ENCODE peak calls at places on chromosomes 2 and 18, in five cellular contexts. One of them, this sample, is unnamed.

GRCh38 chr18:42706618-42707017 is 408.9 kb downstream of the RIT2 start:
- DNase-seq in tibial artery: no peak
- DNase-seq in retinal pigment epithelial cell: no peak
- DNase-seq in GM06990: no peak
- DNase-seq in adrenal gland: peak
- DNase-seq in this sample: no peak

GRCh38 chr18:37270046-37270665 is 295.4 kb downstream of the CELF4 start:
- DNase-seq in retinal pigment epithelial cell: no peak
- DNase-seq in GM06990: no peak
- DNase-seq in adrenal gland: peak
- DNase-seq in tibial artery: no peak
- DNase-seq in this sample: no peak

GRCh38 chr2:86470890-86471289 is 29.7 kb downstream of the KDM3A start:
- DNase-seq in tibial artery: no peak
- DNase-seq in adrenal gland: no peak
- DNase-seq in retinal pigment epithelial cell: no peak
- DNase-seq in GM06990: no peak
- DNase-seq in this sample: no peak

GRCh38 chr2:212311807-212312404 is 226.7 kb downstream of the ERBB4 start:
- DNase-seq in adrenal gland: no peak
- DNase-seq in retinal pigment epithelial cell: no peak
- DNase-seq in tibial artery: no peak
- DNase-seq in GM06990: no peak
- DNase-seq in this sample: no peak

GRCh38 chr2:134669731-134670669 is 48.8 kb downstream of the TMEM163 start:
- DNase-seq in retinal pigment epithelial cell: no peak
- DNase-seq in GM06990: no peak
- DNase-seq in tibial artery: no peak
- DNase-seq in adrenal gland: peak
- DNase-seq in this sample: peak

GRCh38 chr2:214014551-214015230 is 396.2 kb upstream of the VWC2L start:
- DNase-seq in adrenal gland: no peak
- DNase-seq in tibial artery: no peak
- DNase-seq in GM06990: no peak
- DNase-seq in retinal pigment epithelial cell: peak
- DNase-seq in this sample: no peak

GRCh38 chr2:157420771-157421323 is 23.0 kb downstream of the CYTIP start:
- DNase-seq in tibial artery: no peak
- DNase-seq in retinal pigment epithelial cell: no peak
- DNase-seq in GM06990: no peak
- DNase-seq in adrenal gland: no peak
- DNase-seq in this sample: peak

GRCh38 chr2:197356136-197356535 is 45.6 kb upstream of the ANKRD44 start:
- DNase-seq in GM06990: no peak
- DNase-seq in adrenal gland: no peak
- DNase-seq in retinal pigment epithelial cell: no peak
- DNase-seq in tibial artery: no peak
- DNase-seq in this sample: no peak

GRCh38 chr2:127086800-127087737 is 19.9 kb downstream of the BIN1 start:
- DNase-seq in GM06990: peak
- DNase-seq in adrenal gland: peak
- DNase-seq in retinal pigment epithelial cell: no peak
- DNase-seq in tibial artery: peak
- DNase-seq in this sample: no peak

GRCh38 chr2:201308914-201309313 is 48.2 kb downstream of the FLACC1 start:
- DNase-seq in retinal pigment epithelial cell: no peak
- DNase-seq in GM06990: no peak
- DNase-seq in tibial artery: no peak
- DNase-seq in adrenal gland: no peak
- DNase-seq in this sample: no peak

GRCh38 chr2:45778720-45779171 is 127.3 kb downstream of the PRKCE start:
- DNase-seq in GM06990: no peak
- DNase-seq in tibial artery: no peak
- DNase-seq in adrenal gland: peak
- DNase-seq in retinal pigment epithelial cell: no peak
- DNase-seq in this sample: peak

GRCh38 chr2:204491528-204491927 is 53.7 kb upstream of the PARD3B start:
- DNase-seq in GM06990: no peak
- DNase-seq in retinal pigment epithelial cell: peak
- DNase-seq in tibial artery: no peak
- DNase-seq in adrenal gland: no peak
- DNase-seq in this sample: peak

GRCh38 chr2:111246620-111247061 is 125.9 kb downstream of the BCL2L11 start:
- DNase-seq in adrenal gland: no peak
- DNase-seq in GM06990: no peak
- DNase-seq in retinal pigment epithelial cell: no peak
- DNase-seq in tibial artery: no peak
- DNase-seq in this sample: no peak

GRCh38 chr2:233853883-233854240 is 473 bp downstream of the HJURP start:
- DNase-seq in retinal pigment epithelial cell: no peak
- DNase-seq in adrenal gland: no peak
- DNase-seq in tibial artery: peak
- DNase-seq in GM06990: no peak
- DNase-seq in this sample: no peak

GRCh38 chr18:37553633-37554398 is 11.8 kb downstream of the CELF4 start:
- DNase-seq in adrenal gland: no peak
- DNase-seq in retinal pigment epithelial cell: no peak
- DNase-seq in tibial artery: no peak
- DNase-seq in GM06990: no peak
- DNase-seq in this sample: no peak

GRCh38 chr2:72182547-72183460 is 35.1 kb upstream of the CYP26B1 start:
- DNase-seq in adrenal gland: peak
- DNase-seq in retinal pigment epithelial cell: peak
- DNase-seq in tibial artery: no peak
- DNase-seq in GM06990: no peak
- DNase-seq in this sample: no peak

GRCh38 chr2:223528036-223528435 is 74.1 kb downstream of the SCG2 start:
- DNase-seq in adrenal gland: no peak
- DNase-seq in retinal pigment epithelial cell: no peak
- DNase-seq in GM06990: no peak
- DNase-seq in tibial artery: no peak
- DNase-seq in this sample: no peak

GRCh38 chr2:113157108-113157896 is 16.5 kb upstream of the PSD4 start:
- DNase-seq in tibial artery: peak
- DNase-seq in GM06990: peak
- DNase-seq in adrenal gland: peak
- DNase-seq in retinal pigment epithelial cell: no peak
- DNase-seq in this sample: no peak

GRCh38 chr2:70906022-70906421 is 29.7 kb upstream of the ATP6V1B1 start:
- DNase-seq in tibial artery: no peak
- DNase-seq in GM06990: no peak
- DNase-seq in adrenal gland: no peak
- DNase-seq in retinal pigment epithelial cell: no peak
- DNase-seq in this sample: no peak

GRCh38 chr2:191218292-191218898 is 26.8 kb upstream of the MYO1B start:
- DNase-seq in tibial artery: no peak
- DNase-seq in adrenal gland: peak
- DNase-seq in retinal pigment epithelial cell: peak
- DNase-seq in GM06990: no peak
- DNase-seq in this sample: no peak

GRCh38 chr2:176455865-176456291 is 186.6 kb downstream of the MTX2 start:
- DNase-seq in tibial artery: no peak
- DNase-seq in retinal pigment epithelial cell: no peak
- DNase-seq in GM06990: no peak
- DNase-seq in adrenal gland: peak
- DNase-seq in this sample: no peak

GRCh38 chr2:193231634-193232033 is 1036.9 kb upstream of the TMEFF2 start:
- DNase-seq in adrenal gland: no peak
- DNase-seq in tibial artery: no peak
- DNase-seq in GM06990: no peak
- DNase-seq in retinal pigment epithelial cell: no peak
- DNase-seq in this sample: no peak

GRCh38 chr2:12061785-12062184 is 315.4 kb downstream of the LPIN1 start:
- DNase-seq in adrenal gland: no peak
- DNase-seq in tibial artery: no peak
- DNase-seq in GM06990: no peak
- DNase-seq in retinal pigment epithelial cell: no peak
- DNase-seq in this sample: no peak

GRCh38 chr18:58336605-58337004 is 292.3 kb downstream of the ALPK2 start:
- DNase-seq in retinal pigment epithelial cell: no peak
- DNase-seq in GM06990: no peak
- DNase-seq in adrenal gland: no peak
- DNase-seq in tibial artery: no peak
- DNase-seq in this sample: no peak

GRCh38 chr2:175964195-175964594 is 37.9 kb downstream of the LNPK start:
- DNase-seq in GM06990: no peak
- DNase-seq in tibial artery: no peak
- DNase-seq in retinal pigment epithelial cell: no peak
- DNase-seq in adrenal gland: no peak
- DNase-seq in this sample: no peak

GRCh38 chr2:222860740-222861410 is at the start of gene ACSL3:
- DNase-seq in tibial artery: peak
- DNase-seq in adrenal gland: peak
- DNase-seq in GM06990: peak
- DNase-seq in retinal pigment epithelial cell: peak
- DNase-seq in this sample: no peak

GRCh38 chr18:12254137-12254819 is at the start of gene CIDEA:
- DNase-seq in adrenal gland: no peak
- DNase-seq in GM06990: no peak
- DNase-seq in tibial artery: no peak
- DNase-seq in retinal pigment epithelial cell: no peak
- DNase-seq in this sample: no peak

GRCh38 chr2:27661371-27661770 is 2.0 kb downstream of the SUPT7L start:
- DNase-seq in adrenal gland: no peak
- DNase-seq in retinal pigment epithelial cell: no peak
- DNase-seq in tibial artery: no peak
- DNase-seq in GM06990: no peak
- DNase-seq in this sample: no peak

DNA sequence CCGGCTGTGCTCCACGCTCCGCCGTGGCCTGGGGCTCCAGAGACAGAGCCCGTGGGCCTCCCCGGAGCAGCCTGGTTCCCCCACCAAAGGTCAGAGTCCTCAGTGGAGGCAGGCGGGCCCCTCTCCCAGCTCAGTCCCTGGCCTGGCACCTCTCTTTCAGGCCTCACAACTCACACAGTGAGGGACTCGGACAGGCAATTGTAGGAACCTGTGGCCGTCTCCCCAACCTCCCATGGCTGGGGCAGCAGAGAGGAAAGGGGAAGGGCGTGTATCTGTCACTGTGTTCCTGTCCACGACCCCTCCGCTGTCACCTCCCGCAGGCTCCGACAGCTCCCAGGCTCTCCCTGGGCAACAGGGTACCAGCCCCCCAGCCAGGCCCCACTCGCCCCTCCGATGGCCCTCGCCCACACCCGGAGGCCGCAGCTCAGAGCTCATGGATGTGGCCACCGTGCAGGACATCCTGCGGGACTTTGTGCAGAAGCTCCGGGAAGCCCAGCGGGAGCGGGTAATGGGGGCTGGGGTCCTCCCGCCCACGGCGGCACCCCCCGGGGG is 32.4 kb upstream of the SNED1 start:
- DNase-seq in GM06990: no peak
- DNase-seq in retinal pigment epithelial cell: no peak
- DNase-seq in tibial artery: peak
- DNase-seq in adrenal gland: no peak
- DNase-seq in this sample: no peak
- TF ChIP-seq CTCF in GM06990: no peak
- TF ChIP-seq CTCF in retinal pigment epithelial cell: no peak
- TF ChIP-seq CTCF in tibial artery: no peak
- TF ChIP-seq CTCF in adrenal gland: no peak
- TF ChIP-seq CTCF in this sample: no peak

GRCh38 chr2:166106431-166107015 is 21.3 kb downstream of the SCN1A start:
- DNase-seq in GM06990: no peak
- DNase-seq in adrenal gland: no peak
- DNase-seq in tibial artery: no peak
- DNase-seq in retinal pigment epithelial cell: no peak
- DNase-seq in this sample: no peak

GRCh38 chr2:166104773-166105172 is 23.0 kb downstream of the SCN1A start:
- DNase-seq in tibial artery: no peak
- DNase-seq in adrenal gland: no peak
- DNase-seq in GM06990: no peak
- DNase-seq in retinal pigment epithelial cell: no peak
- DNase-seq in this sample: no peak

DNA sequence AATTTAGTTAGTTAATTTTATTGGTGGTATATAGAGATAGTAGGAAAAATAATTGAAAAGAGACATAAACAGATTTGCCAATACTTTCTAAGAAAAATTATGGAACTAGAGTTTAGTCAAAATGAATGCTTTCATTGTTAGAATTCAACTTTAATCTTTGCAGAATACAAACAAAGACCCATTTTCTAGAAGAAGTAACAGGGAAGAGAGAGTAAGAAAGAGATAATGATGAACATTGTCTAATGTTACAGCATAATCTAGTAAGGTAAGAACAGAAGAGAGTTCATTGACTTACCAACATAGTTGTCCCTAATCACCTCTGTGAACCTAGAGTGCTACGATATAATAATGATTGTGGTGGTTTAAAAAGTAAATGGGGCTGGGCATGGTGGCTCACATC is 23.7 kb downstream of the SCN1A start:
- DNase-seq in GM06990: no peak
- DNase-seq in tibial artery: no peak
- DNase-seq in retinal pigment epithelial cell: no peak
- DNase-seq in adrenal gland: no peak
- DNase-seq in this sample: no peak
- TF ChIP-seq CTCF in GM06990: no peak
- TF ChIP-seq CTCF in tibial artery: no peak
- TF ChIP-seq CTCF in retinal pigment epithelial cell: no peak
- TF ChIP-seq CTCF in adrenal gland: no peak
- TF ChIP-seq CTCF in this sample: no peak

GRCh38 chr2:119694994-119695521 is 16.1 kb downstream of the TMEM177 start:
- DNase-seq in adrenal gland: no peak
- DNase-seq in retinal pigment epithelial cell: peak
- DNase-seq in GM06990: no peak
- DNase-seq in tibial artery: no peak
- DNase-seq in this sample: no peak
- TF ChIP-seq CTCF in adrenal gland: no peak
- TF ChIP-seq CTCF in retinal pigment epithelial cell: no peak
- TF ChIP-seq CTCF in GM06990: no peak
- TF ChIP-seq CTCF in tibial artery: no peak
- TF ChIP-seq CTCF in this sample: no peak

DNA sequence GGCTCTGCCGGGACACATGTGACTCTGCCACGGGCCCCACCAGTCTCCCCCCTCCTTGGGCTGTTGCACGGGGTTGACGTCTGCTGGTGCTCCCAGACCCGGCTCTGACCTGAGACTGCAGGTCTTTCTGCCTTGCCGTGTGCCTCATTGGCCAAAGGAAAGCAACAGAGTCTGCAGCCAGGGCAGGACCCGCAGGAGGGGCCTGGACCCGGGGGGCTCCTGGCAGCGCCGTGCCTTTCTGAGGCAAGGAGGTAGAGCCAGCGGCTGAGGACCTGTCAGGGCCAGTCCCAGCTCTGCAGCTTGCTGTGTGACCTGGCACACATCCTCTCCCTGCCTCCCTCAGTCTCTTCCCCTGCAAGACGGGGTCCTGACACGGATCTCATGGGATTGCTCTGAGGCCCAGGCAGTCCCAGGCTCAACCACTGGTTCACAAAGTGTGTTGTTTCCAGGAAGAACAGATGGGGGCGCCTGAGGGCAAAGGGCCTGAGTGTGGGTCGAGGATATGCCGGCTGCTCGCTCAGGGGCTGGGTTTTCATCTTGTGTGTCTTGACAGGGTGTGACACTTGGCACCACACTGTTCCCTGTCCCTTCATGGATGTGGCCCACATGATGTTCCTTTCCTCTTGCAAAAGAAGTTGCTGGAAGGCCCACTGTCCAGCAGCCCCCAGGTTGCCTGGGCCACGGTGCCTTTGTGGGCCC is 9.0 kb downstream of the CAPN10 start:
- DNase-seq in retinal pigment epithelial cell: no peak
- DNase-seq in GM06990: no peak
- DNase-seq in tibial artery: peak
- DNase-seq in adrenal gland: peak
- DNase-seq in this sample: no peak
- TF ChIP-seq CTCF in retinal pigment epithelial cell: peak
- TF ChIP-seq CTCF in GM06990: peak
- TF ChIP-seq CTCF in tibial artery: peak
- TF ChIP-seq CTCF in adrenal gland: no peak
- TF ChIP-seq CTCF in this sample: peak

GRCh38 chr2:41806286-41806685 is 241.5 kb upstream of the PKDCC start:
- DNase-seq in adrenal gland: no peak
- DNase-seq in GM06990: no peak
- DNase-seq in retinal pigment epithelial cell: no peak
- DNase-seq in tibial artery: no peak
- DNase-seq in this sample: no peak
- TF ChIP-seq CTCF in adrenal gland: no peak
- TF ChIP-seq CTCF in GM06990: no peak
- TF ChIP-seq CTCF in retinal pigment epithelial cell: no peak
- TF ChIP-seq CTCF in tibial artery: no peak
- TF ChIP-seq CTCF in this sample: peak

This sample was measured in epithelial cell of proximal tubule.